ENCODE peak calls at places on chromosome 7, in six cellular contexts. W is neural progenitor cell, C is HFF-Myc, F is body of pancreas, J is right lobe of liver, H is heart right ventricle. K is an unnamed sample.
A peak's percentile ranks its signal among the peaks of the same experiment; 100 is the strongest.

GRCh38 chr7:21408481-21408820 is 19.4 kb upstream of the SP4 start:
- DNase-seq in F (no peak), C (no peak), J (no peak), W (no peak), H (no peak), K (no peak)

GRCh38 chr7:43872401-43873165 is 3.3 kb upstream of the MRPS24 start:
- DNase-seq in H (no peak), C (peak; percentile 69), W (no peak), F (no peak), J (no peak), K (no peak)

GRCh38 chr7:31466036-31466435 is 47.9 kb upstream of the ITPRID1 start:
- DNase-seq in J (no peak), W (no peak), H (no peak), C (no peak), F (no peak), K (no peak)

GRCh38 chr7:11786186-11786585 is 45.8 kb downstream of the THSD7A start:
- DNase-seq in C (no peak), W (peak; percentile 3), F (no peak), J (no peak), H (no peak), K (no peak)

GRCh38 chr7:143245123-143245522 is 18.1 kb upstream of the GSTK1 start:
- DNase-seq in H (no peak), F (no peak), C (no peak), W (no peak), J (no peak), K (no peak)

GRCh38 chr7:44286618-44287487 is 38.5 kb downstream of the CAMK2B start:
- DNase-seq in J (peak; percentile 19), H (no peak), C (no peak), F (peak; percentile 5), W (no peak), K (peak; percentile 6)

GRCh38 chr7:43148161-43148731 is 35.8 kb downstream of the HECW1 start:
- DNase-seq in W (no peak), J (no peak), C (peak; percentile 59), F (no peak), H (no peak), K (no peak)

GRCh38 chr7:141421306-141421705 is 129.9 kb upstream of the AGK start:
- DNase-seq in H (no peak), J (no peak), C (no peak), F (no peak), W (no peak), K (no peak)

GRCh38 chr7:12056381-12056780 is 154.7 kb upstream of the TMEM106B start:
- DNase-seq in H (no peak), J (no peak), F (no peak), W (no peak), C (no peak), K (no peak)

GRCh38 chr7:4006687-4007086 is 675.4 kb upstream of the FOXK1 start:
- DNase-seq in C (no peak), F (peak; percentile 41), J (peak; percentile 65), H (no peak), W (peak; percentile 44), K (no peak)

GRCh38 chr7:84948632-84949031 is 238.2 kb downstream of the SEMA3D start:
- DNase-seq in J (no peak), W (no peak), H (no peak), F (no peak), C (peak; percentile 6), K (no peak)

GRCh38 chr7:128167316-128167691 is 73.8 kb upstream of the LEP start:
- DNase-seq in C (peak; percentile 11), F (peak; percentile 77), W (peak; percentile 71), J (peak; percentile 24), H (no peak), K (no peak)

GRCh38 chr7:100826546-100827329 is 585 bp downstream of the EPHB4 start:
- DNase-seq in C (no peak), F (peak; percentile 36), J (peak; percentile 49), H (no peak), W (peak; percentile 61), K (no peak)

GRCh38 chr7:100825760-100826545 is 1.4 kb downstream of the EPHB4 start:
- DNase-seq in H (no peak), C (peak; percentile 38), F (no peak), W (peak; percentile 69), J (no peak), K (no peak)

GRCh38 chr7:100829150-100829716 is 1.9 kb upstream of the EPHB4 start:
- DNase-seq in C (no peak), F (peak; percentile 26), W (no peak), H (peak; percentile 79), J (peak; percentile 79), K (peak; percentile 71)

GRCh38 chr7:100825215-100825671 is 2.1 kb downstream of the EPHB4 start:
- DNase-seq in W (peak; percentile 30), F (no peak), J (peak; percentile 50), H (peak; percentile 69), C (no peak), K (peak; percentile 72)

GRCh38 chr7:100827330-100828226 is at the start of gene EPHB4:
- DNase-seq in W (peak; percentile 95), F (peak; percentile 88), C (peak; percentile 56), J (peak; percentile 90), H (peak; percentile 90), K (peak; percentile 88)
- TF ChIP-seq CTCF in W (peak; percentile 70), F (no peak), C (peak; percentile 66), J (peak; percentile 26), H (peak; percentile 42), K (peak; percentile 34)

GRCh38 chr7:28136885-28137284 is 43.7 kb downstream of the JAZF1 start:
- DNase-seq in J (no peak), F (no peak), C (no peak), W (no peak), H (no peak), K (no peak)

GRCh38 chr7:28135760-28136159 is 44.8 kb downstream of the JAZF1 start:
- DNase-seq in J (no peak), H (no peak), C (no peak), W (no peak), F (no peak), K (no peak)

GRCh38 chr7:28136420-28136819 is 44.2 kb downstream of the JAZF1 start:
- DNase-seq in C (no peak), J (no peak), W (no peak), H (no peak), F (no peak), K (no peak)

GRCh38 chr7:28138837-28139236 is 41.8 kb downstream of the JAZF1 start:
- DNase-seq in H (no peak), J (no peak), F (no peak), W (no peak), C (no peak), K (no peak)

DNA sequence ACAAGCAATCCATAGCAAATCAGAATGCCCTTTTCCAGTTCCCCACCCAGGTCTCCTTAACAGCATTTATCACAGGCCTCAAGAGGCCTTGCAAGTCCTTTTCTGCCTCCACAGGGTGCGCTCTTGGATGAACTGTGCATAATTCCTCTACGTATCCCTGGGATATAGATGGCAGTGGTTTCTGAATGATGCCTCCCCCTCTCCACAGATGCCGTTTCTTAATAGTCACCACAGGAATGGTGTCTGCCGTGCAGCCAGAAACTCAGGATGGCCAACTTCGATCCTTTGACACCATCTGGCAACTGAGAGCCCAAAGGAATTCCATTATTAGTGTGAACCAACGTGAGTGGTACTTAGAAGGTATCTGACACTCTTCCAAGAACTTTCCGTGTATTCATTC is 43.1 kb downstream of the JAZF1 start:
- DNase-seq in H (no peak), F (no peak), J (no peak), C (no peak), W (no peak), K (no peak)
- TF ChIP-seq CTCF in H (no peak), F (no peak), J (no peak), C (no peak), W (no peak), K (no peak)

GRCh38 chr7:38411404-38411803 is 138.0 kb upstream of the TARP start:
- DNase-seq in C (no peak), W (peak; percentile 43), J (no peak), F (no peak), H (no peak), K (no peak)
- TF ChIP-seq CTCF in C (peak; percentile 28), W (peak; percentile 53), J (no peak), F (no peak), H (peak; percentile 33), K (no peak)

GRCh38 chr7:134694299-134694698 is 47.6 kb downstream of the BPGM start:
- DNase-seq in F (no peak), W (peak; percentile 73), J (no peak), H (no peak), C (no peak), K (no peak)
- TF ChIP-seq CTCF in F (no peak), W (peak; percentile 64), J (peak; percentile 16), H (peak; percentile 39), C (peak; percentile 61), K (peak; percentile 26)

GRCh38 chr7:129228633-129229032 is 3.8 kb downstream of the AHCYL2 start:
- DNase-seq in F (no peak), J (no peak), W (no peak), H (no peak), C (no peak), K (no peak)

GRCh38 chr7:129224251-129225205 is at the start of gene AHCYL2:
- DNase-seq in J (peak; percentile 99), C (peak; percentile 83), H (peak; percentile 98), W (peak; percentile 99), F (peak; percentile 98), K (peak; percentile 99)

GRCh38 chr7:129227646-129228578 is 3.1 kb downstream of the AHCYL2 start:
- DNase-seq in F (peak; percentile 45), J (no peak), C (no peak), H (no peak), W (no peak), K (no peak)

GRCh38 chr7:129225931-129226572 is 1.2 kb downstream of the AHCYL2 start:
- DNase-seq in C (no peak), J (no peak), F (peak; percentile 16), H (no peak), W (peak; percentile 39), K (no peak)

DNA sequence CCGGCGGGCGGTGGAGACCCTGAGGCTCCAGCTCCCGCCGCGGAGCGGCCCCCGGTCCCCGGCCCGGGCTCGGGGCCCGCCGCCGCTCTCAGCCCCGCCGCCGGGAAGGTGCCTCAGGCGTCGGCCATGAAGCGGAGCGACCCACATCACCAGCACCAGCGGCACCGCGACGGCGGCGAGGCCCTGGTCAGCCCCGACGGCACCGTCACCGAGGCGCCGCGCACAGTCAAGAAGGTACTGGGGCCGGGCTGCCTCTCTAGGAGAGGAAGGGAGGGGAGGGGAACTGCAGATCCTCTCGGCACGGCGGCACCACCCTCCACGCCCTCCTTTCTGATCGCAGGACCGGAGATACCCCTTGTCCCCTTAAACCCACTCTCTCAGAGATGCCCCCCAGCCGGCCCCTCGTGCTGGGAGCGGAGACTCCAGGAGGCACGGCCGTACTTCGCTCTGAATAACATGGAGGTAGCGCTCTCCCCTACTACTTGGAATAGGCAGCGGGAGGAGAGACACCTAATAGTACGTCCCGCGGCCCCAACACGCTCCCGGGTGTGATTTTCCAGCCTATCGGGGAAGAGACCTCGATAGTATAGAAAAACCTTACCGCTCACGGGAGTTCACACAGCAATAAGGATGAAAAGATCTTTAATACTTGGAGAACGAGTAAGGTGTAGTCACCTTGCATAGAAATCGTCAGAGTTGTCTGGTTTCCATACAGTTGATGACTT is 538 bp downstream of the AHCYL2 start:
- DNase-seq in H (peak; percentile 23), C (no peak), F (peak; percentile 65), J (peak; percentile 67), W (peak; percentile 77), K (peak; percentile 74)
- TF ChIP-seq CTCF in H (no peak), C (no peak), F (no peak), J (no peak), W (no peak), K (no peak)

GRCh38 chr7:37833818-37834146 is 14.6 kb upstream of the NME8 start:
- DNase-seq in F (no peak), C (no peak), J (no peak), W (no peak), H (no peak), K (no peak)
- TF ChIP-seq CTCF in F (no peak), C (no peak), J (no peak), W (no peak), H (no peak), K (no peak)

K was measured in heart left ventricle.